ENCODE peak calls at places on chromosomes 6 and 20, in four cellular contexts. S is IMR-90, G is K562, U is GM12878. D is an unnamed sample.

GRCh38 chr20:63973636-63974401 is 4.1 kb upstream of the ZNF512B start:
- DNase-seq in G (peak), U (no peak), S (peak), D (peak)

GRCh38 chr6:30647802-30648460 is 998 bp downstream of the C6orf136 start:
- DNase-seq in G (no peak), U (no peak), S (no peak), D (no peak)

GRCh38 chr6:148238713-148239112 is 103.9 kb upstream of the SASH1 start:
- DNase-seq in S (no peak), U (no peak), G (no peak), D (no peak)

GRCh38 chr20:41905186-41905585 is 287.0 kb upstream of the CHD6 start:
- DNase-seq in U (no peak), G (no peak), S (no peak), D (no peak)

GRCh38 chr20:6588296-6588695 is 179.2 kb upstream of the BMP2 start:
- DNase-seq in U (no peak), S (peak), G (no peak), D (peak)

GRCh38 chr6:4728436-4728769 is 47.8 kb upstream of the CDYL start:
- DNase-seq in S (no peak), U (no peak), G (no peak), D (no peak)

GRCh38 chr6:69866351-69867074 is at the start of gene COL19A1:
- DNase-seq in S (no peak), U (peak), G (no peak), D (peak)

GRCh38 chr6:159074120-159074684 is 29.4 kb upstream of the TAGAP start:
- DNase-seq in G (peak), S (peak), U (no peak), D (peak)

GRCh38 chr6:7507600-7507999 is 33.9 kb upstream of the DSP start:
- DNase-seq in U (no peak), G (no peak), S (no peak), D (no peak)

GRCh38 chr6:46733410-46733809 is 1.8 kb downstream of the PLA2G7 start:
- DNase-seq in S (no peak), G (no peak), U (no peak), D (no peak)

GRCh38 chr6:15260099-15260821 is 14.4 kb downstream of the JARID2 start:
- DNase-seq in G (no peak), U (no peak), S (peak), D (no peak)

GRCh38 chr6:81075974-81076373 is 676.5 kb downstream of the TENT5A start:
- DNase-seq in U (no peak), S (peak), G (no peak), D (peak)

GRCh38 chr20:62269378-62269777 is 31.1 kb downstream of the OSBPL2 start:
- DNase-seq in G (no peak), S (no peak), U (no peak), D (no peak)

GRCh38 chr6:153842491-153842890 is 196.5 kb upstream of the OPRM1 start:
- DNase-seq in G (no peak), U (no peak), S (no peak), D (no peak)

GRCh38 chr6:39855356-39855995 is 63.3 kb downstream of the DAAM2 start:
- DNase-seq in S (peak), G (no peak), U (no peak), D (no peak)

GRCh38 chr6:21588812-21589811 is 4.4 kb upstream of the SOX4 start:
- DNase-seq in S (peak), G (peak), U (no peak), D (peak)

GRCh38 chr6:88238065-88238464 is 71.9 kb upstream of the CNR1 start:
- DNase-seq in S (no peak), G (peak), U (peak), D (peak)

GRCh38 chr6:155349129-155349528 is 34.8 kb upstream of the TFB1M start:
- DNase-seq in U (no peak), G (no peak), S (peak), D (no peak)

GRCh38 chr20:20089018-20089417 is 36.7 kb downstream of the CFAP61 start:
- DNase-seq in G (no peak), S (no peak), U (no peak), D (no peak)

GRCh38 chr6:149080511-149080910 is 237.0 kb upstream of the TAB2 start:
- DNase-seq in G (no peak), S (peak), U (no peak), D (no peak)

GRCh38 chr20:63968928-63969760 is 586 bp downstream of the ZNF512B start:
- DNase-seq in G (peak), S (no peak), U (no peak), D (no peak)

GRCh38 chr6:107082045-107082444 is 33.3 kb downstream of the BEND3 start:
- DNase-seq in U (no peak), G (no peak), S (peak), D (no peak)

GRCh38 chr20:32966881-32967781 is 37.1 kb downstream of the SUN5 start:
- DNase-seq in S (no peak), U (peak), G (no peak), D (no peak)

GRCh38 chr6:47064274-47064673 is 22.1 kb upstream of the ADGRF1 start:
- DNase-seq in U (no peak), G (no peak), S (no peak), D (no peak)

GRCh38 chr6:119096683-119097310 is 18.3 kb upstream of the FAM184A start:
- DNase-seq in U (no peak), G (no peak), S (peak), D (peak)

GRCh38 chr6:83252717-83253116 is 59.6 kb downstream of the RWDD2A start:
- DNase-seq in S (peak), U (no peak), G (no peak), D (peak)

GRCh38 chr20:44081888-44082287 is 105.1 kb downstream of the JPH2 start:
- DNase-seq in S (no peak), G (no peak), U (no peak), D (no peak)

GRCh38 chr6:90541221-90541620 is 45.7 kb downstream of the MAP3K7 start:
- DNase-seq in S (no peak), G (no peak), U (no peak), D (no peak)

GRCh38 chr6:90537723-90538407 is 49.0 kb downstream of the MAP3K7 start:
- DNase-seq in S (no peak), U (peak), G (no peak), D (no peak)

GRCh38 chr6:90536516-90536915 is 50.4 kb downstream of the MAP3K7 start:
- DNase-seq in S (no peak), G (no peak), U (no peak), D (no peak)

GRCh38 chr6:90537027-90537426 is 49.8 kb downstream of the MAP3K7 start:
- DNase-seq in G (no peak), S (peak), U (no peak), D (no peak)

GRCh38 chr6:90538651-90539050 is 48.2 kb downstream of the MAP3K7 start:
- DNase-seq in U (no peak), S (peak), G (peak), D (peak)
- TF ChIP-seq FOS in U (no peak), S (no peak), G (no peak), D (no peak)

DNA sequence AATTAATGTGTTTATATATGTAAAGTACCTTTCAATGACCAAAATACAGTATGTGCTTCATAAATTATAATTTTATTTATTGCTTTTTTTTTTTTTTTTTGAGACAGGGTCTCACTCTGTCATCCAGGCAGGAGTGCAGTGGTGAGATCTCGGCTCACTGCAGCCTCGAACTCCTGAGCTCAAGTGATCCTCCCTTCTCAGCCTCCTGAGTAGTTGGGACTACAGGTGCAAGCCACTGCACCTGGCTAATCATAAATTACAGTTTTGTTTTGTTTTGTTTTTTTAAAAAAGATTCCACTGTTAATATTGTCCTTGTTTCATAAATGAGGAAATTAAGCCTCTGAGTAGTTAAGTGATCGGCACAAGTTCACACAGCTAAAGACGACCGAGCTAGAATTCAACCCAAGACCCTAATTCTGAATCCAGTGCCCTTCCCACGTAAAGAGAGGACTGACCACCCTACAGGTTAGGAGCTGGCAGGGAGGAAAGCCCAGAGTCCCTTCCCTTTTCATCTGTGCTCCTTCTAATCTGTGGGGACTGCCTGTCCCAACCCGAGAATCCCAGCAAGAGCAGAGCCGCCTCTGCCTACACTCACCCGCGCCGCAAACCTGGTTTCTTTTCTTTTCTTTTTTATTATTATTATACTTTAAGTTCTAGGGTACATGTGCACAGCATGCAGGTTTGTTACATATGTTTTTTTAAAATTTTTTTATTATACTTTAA is 8.5 kb upstream of the GDF5 start:
- DNase-seq in G (no peak), S (no peak), U (no peak), D (peak)
- H3K9ac ChIP-seq in G (peak), S (no peak), U (no peak), D (peak)

GRCh38 chr20:13786143-13786828 is 1.5 kb downstream of the NDUFAF5 start:
- DNase-seq in S (no peak), G (no peak), U (no peak), D (no peak)
- TF ChIP-seq FOS in S (no peak), G (no peak), U (no peak), D (no peak)

GRCh38 chr6:42138630-42139619 is 3.5 kb downstream of the C6orf132 start:
- DNase-seq in G (peak), U (no peak), S (peak), D (peak)
- H3K9ac ChIP-seq in G (peak), U (no peak), S (peak), D (no peak)

GRCh38 chr20:18504479-18505060 is 3.2 kb upstream of the SEC23B start:
- DNase-seq in S (peak), U (no peak), G (no peak), D (peak)
- TF ChIP-seq FOS in S (no peak), U (no peak), G (no peak), D (no peak)

DNA sequence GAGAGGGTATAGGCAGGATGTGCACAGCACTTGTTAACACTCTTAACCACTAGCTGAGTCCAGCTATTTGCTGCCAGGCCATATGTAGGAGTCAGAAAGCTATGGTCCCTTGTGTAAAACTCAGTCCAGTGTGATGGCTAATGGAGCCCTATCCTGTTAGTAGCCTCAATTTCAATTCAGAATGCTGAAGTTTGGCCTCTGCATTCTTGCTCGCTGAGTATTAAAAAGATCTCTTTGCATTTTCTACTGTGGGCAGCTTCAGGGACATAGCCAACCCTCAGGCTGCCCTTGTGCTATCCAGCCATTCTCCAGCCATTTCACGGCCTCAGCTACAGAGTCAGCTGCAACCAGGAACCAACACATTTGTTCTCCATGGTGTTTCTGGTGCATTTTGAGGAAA is 92.5 kb downstream of the SPTLC3 start:
- DNase-seq in U (no peak), S (no peak), G (no peak), D (no peak)
- H3K9ac ChIP-seq in U (no peak), S (no peak), G (no peak), D (no peak)

DNA sequence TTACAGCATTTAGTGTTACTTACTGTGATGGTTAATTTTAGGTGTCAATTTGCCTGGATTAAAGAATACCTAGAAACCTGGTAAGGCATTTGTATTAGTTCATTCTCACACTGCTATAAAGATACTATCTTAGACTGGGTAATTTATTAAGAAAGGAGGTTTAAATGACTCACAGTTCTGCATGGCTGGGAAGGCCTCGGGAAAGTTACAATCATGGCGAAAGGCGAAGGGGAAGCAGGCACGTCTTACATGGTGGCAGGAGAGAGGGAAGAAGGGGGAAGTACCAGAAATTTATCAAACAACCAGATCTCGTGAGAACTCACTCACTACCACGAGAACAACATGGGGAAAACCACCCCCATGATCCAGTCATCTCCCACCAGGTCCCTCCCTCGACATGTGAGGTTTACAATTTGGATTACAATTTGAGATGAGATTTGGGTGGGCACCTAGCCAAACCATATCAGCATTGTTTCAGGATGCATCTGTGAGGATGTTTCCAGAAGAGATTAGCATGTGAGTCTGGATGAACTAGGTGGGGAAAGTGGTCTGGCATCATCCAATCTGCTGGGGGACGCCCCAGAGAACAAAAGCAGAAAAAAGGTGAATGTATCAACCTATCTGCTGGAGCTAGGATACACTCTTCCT is 76.8 kb downstream of the MKKS start:
- DNase-seq in G (no peak), S (no peak), U (no peak), D (peak)
- TF ChIP-seq FOS in G (no peak), S (no peak), U (no peak), D (no peak)